ENCODE peak calls at places on chromosomes 1 and 21, in ten cellular contexts. One of them, this sample, is unnamed.
A peak's percentile ranks its signal among the peaks of the same experiment; 100 is the strongest.

GRCh38 chr1:89624314-89624713 is 8.6 kb upstream of the LRRC8C start:
- DNase-seq in H7: no peak
- DNase-seq in midbrain: peak; percentile 52
- DNase-seq in activated CD4-positive, alpha-beta memory T cell treated with anti-CD3 and anti-CD28 coated beads, Interleukin-2, amount 10 ng/mL, durations not matched to agents 7 days and 5 days: no peak
- DNase-seq in HT-29: no peak
- DNase-seq in left kidney: no peak
- DNase-seq in choroid plexus epithelial cell: no peak
- DNase-seq in adrenal gland: no peak
- DNase-seq in NCI-H187: no peak
- DNase-seq in stimulated activated CD4-positive, alpha-beta T cell treated with anti-CD3 and anti-CD28 coated beads, TNF-alpha, amount 100 ng/mL, for 4 hours: no peak
- DNase-seq in this sample: no peak

GRCh38 chr1:93338426-93338825 is 7.3 kb upstream of the DR1 start:
- DNase-seq in midbrain: no peak
- DNase-seq in left kidney: no peak
- DNase-seq in choroid plexus epithelial cell: peak; percentile 92
- DNase-seq in adrenal gland: no peak
- DNase-seq in activated CD4-positive, alpha-beta memory T cell treated with anti-CD3 and anti-CD28 coated beads, Interleukin-2, amount 10 ng/mL, durations not matched to agents 7 days and 5 days: no peak
- DNase-seq in NCI-H187: no peak
- DNase-seq in stimulated activated CD4-positive, alpha-beta T cell treated with anti-CD3 and anti-CD28 coated beads, TNF-alpha, amount 100 ng/mL, for 4 hours: no peak
- DNase-seq in H7: no peak
- DNase-seq in HT-29: peak; percentile 23
- DNase-seq in this sample: no peak

GRCh38 chr1:171142451-171143121 is 42.5 kb upstream of the FMO2 start:
- DNase-seq in HT-29: no peak
- DNase-seq in adrenal gland: peak; percentile 30
- DNase-seq in activated CD4-positive, alpha-beta memory T cell treated with anti-CD3 and anti-CD28 coated beads, Interleukin-2, amount 10 ng/mL, durations not matched to agents 7 days and 5 days: no peak
- DNase-seq in left kidney: no peak
- DNase-seq in H7: no peak
- DNase-seq in stimulated activated CD4-positive, alpha-beta T cell treated with anti-CD3 and anti-CD28 coated beads, TNF-alpha, amount 100 ng/mL, for 4 hours: no peak
- DNase-seq in NCI-H187: peak; percentile 94
- DNase-seq in choroid plexus epithelial cell: peak; percentile 93
- DNase-seq in midbrain: peak; percentile 38
- DNase-seq in this sample: peak; percentile 28

GRCh38 chr1:7375329-7375728 is 395.8 kb upstream of the VAMP3 start:
- DNase-seq in left kidney: no peak
- DNase-seq in HT-29: no peak
- DNase-seq in H7: no peak
- DNase-seq in stimulated activated CD4-positive, alpha-beta T cell treated with anti-CD3 and anti-CD28 coated beads, TNF-alpha, amount 100 ng/mL, for 4 hours: no peak
- DNase-seq in NCI-H187: no peak
- DNase-seq in adrenal gland: no peak
- DNase-seq in choroid plexus epithelial cell: no peak
- DNase-seq in activated CD4-positive, alpha-beta memory T cell treated with anti-CD3 and anti-CD28 coated beads, Interleukin-2, amount 10 ng/mL, durations not matched to agents 7 days and 5 days: no peak
- DNase-seq in midbrain: no peak
- DNase-seq in this sample: no peak

GRCh38 chr1:176854725-176855433 is 309.6 kb downstream of the ASTN1 start:
- DNase-seq in midbrain: no peak
- DNase-seq in H7: no peak
- DNase-seq in activated CD4-positive, alpha-beta memory T cell treated with anti-CD3 and anti-CD28 coated beads, Interleukin-2, amount 10 ng/mL, durations not matched to agents 7 days and 5 days: no peak
- DNase-seq in HT-29: no peak
- DNase-seq in stimulated activated CD4-positive, alpha-beta T cell treated with anti-CD3 and anti-CD28 coated beads, TNF-alpha, amount 100 ng/mL, for 4 hours: no peak
- DNase-seq in adrenal gland: no peak
- DNase-seq in choroid plexus epithelial cell: no peak
- DNase-seq in NCI-H187: no peak
- DNase-seq in left kidney: peak; percentile 33
- DNase-seq in this sample: no peak

GRCh38 chr1:110672001-110672752 is 2.6 kb downstream of the KCNA3 start:
- DNase-seq in activated CD4-positive, alpha-beta memory T cell treated with anti-CD3 and anti-CD28 coated beads, Interleukin-2, amount 10 ng/mL, durations not matched to agents 7 days and 5 days: peak; percentile 84
- DNase-seq in H7: peak; percentile 68
- DNase-seq in left kidney: peak; percentile 40
- DNase-seq in adrenal gland: no peak
- DNase-seq in stimulated activated CD4-positive, alpha-beta T cell treated with anti-CD3 and anti-CD28 coated beads, TNF-alpha, amount 100 ng/mL, for 4 hours: no peak
- DNase-seq in choroid plexus epithelial cell: no peak
- DNase-seq in HT-29: no peak
- DNase-seq in midbrain: no peak
- DNase-seq in NCI-H187: no peak
- DNase-seq in this sample: peak; percentile 84

GRCh38 chr1:114718661-114719423 is 2.3 kb upstream of the NRAS start:
- DNase-seq in midbrain: no peak
- DNase-seq in HT-29: no peak
- DNase-seq in left kidney: no peak
- DNase-seq in NCI-H187: no peak
- DNase-seq in choroid plexus epithelial cell: peak; percentile 40
- DNase-seq in adrenal gland: no peak
- DNase-seq in stimulated activated CD4-positive, alpha-beta T cell treated with anti-CD3 and anti-CD28 coated beads, TNF-alpha, amount 100 ng/mL, for 4 hours: no peak
- DNase-seq in H7: no peak
- DNase-seq in activated CD4-positive, alpha-beta memory T cell treated with anti-CD3 and anti-CD28 coated beads, Interleukin-2, amount 10 ng/mL, durations not matched to agents 7 days and 5 days: no peak
- DNase-seq in this sample: no peak

GRCh38 chr1:6796095-6796494 is 10.8 kb downstream of the CAMTA1 start:
- DNase-seq in HT-29: no peak
- DNase-seq in choroid plexus epithelial cell: peak; percentile 11
- DNase-seq in H7: no peak
- DNase-seq in activated CD4-positive, alpha-beta memory T cell treated with anti-CD3 and anti-CD28 coated beads, Interleukin-2, amount 10 ng/mL, durations not matched to agents 7 days and 5 days: no peak
- DNase-seq in midbrain: no peak
- DNase-seq in stimulated activated CD4-positive, alpha-beta T cell treated with anti-CD3 and anti-CD28 coated beads, TNF-alpha, amount 100 ng/mL, for 4 hours: no peak
- DNase-seq in left kidney: no peak
- DNase-seq in adrenal gland: peak; percentile 47
- DNase-seq in NCI-H187: no peak
- DNase-seq in this sample: no peak

GRCh38 chr1:14971201-14971600 is 182.3 kb upstream of the TMEM51 start:
- DNase-seq in NCI-H187: no peak
- DNase-seq in H7: no peak
- DNase-seq in left kidney: peak; percentile 16
- DNase-seq in HT-29: no peak
- DNase-seq in adrenal gland: no peak
- DNase-seq in choroid plexus epithelial cell: no peak
- DNase-seq in stimulated activated CD4-positive, alpha-beta T cell treated with anti-CD3 and anti-CD28 coated beads, TNF-alpha, amount 100 ng/mL, for 4 hours: no peak
- DNase-seq in activated CD4-positive, alpha-beta memory T cell treated with anti-CD3 and anti-CD28 coated beads, Interleukin-2, amount 10 ng/mL, durations not matched to agents 7 days and 5 days: no peak
- DNase-seq in midbrain: no peak
- DNase-seq in this sample: no peak

GRCh38 chr1:3431266-3431665 is 23.2 kb upstream of the ARHGEF16 start:
- DNase-seq in midbrain: no peak
- DNase-seq in left kidney: no peak
- DNase-seq in choroid plexus epithelial cell: no peak
- DNase-seq in NCI-H187: no peak
- DNase-seq in activated CD4-positive, alpha-beta memory T cell treated with anti-CD3 and anti-CD28 coated beads, Interleukin-2, amount 10 ng/mL, durations not matched to agents 7 days and 5 days: no peak
- DNase-seq in stimulated activated CD4-positive, alpha-beta T cell treated with anti-CD3 and anti-CD28 coated beads, TNF-alpha, amount 100 ng/mL, for 4 hours: no peak
- DNase-seq in H7: peak; percentile 94
- DNase-seq in HT-29: no peak
- DNase-seq in adrenal gland: no peak
- DNase-seq in this sample: peak; percentile 62

GRCh38 chr1:55612988-55613387 is 397.8 kb upstream of the USP24 start:
- DNase-seq in H7: no peak
- DNase-seq in activated CD4-positive, alpha-beta memory T cell treated with anti-CD3 and anti-CD28 coated beads, Interleukin-2, amount 10 ng/mL, durations not matched to agents 7 days and 5 days: no peak
- DNase-seq in adrenal gland: no peak
- DNase-seq in left kidney: no peak
- DNase-seq in HT-29: no peak
- DNase-seq in stimulated activated CD4-positive, alpha-beta T cell treated with anti-CD3 and anti-CD28 coated beads, TNF-alpha, amount 100 ng/mL, for 4 hours: no peak
- DNase-seq in choroid plexus epithelial cell: no peak
- DNase-seq in midbrain: no peak
- DNase-seq in NCI-H187: no peak
- DNase-seq in this sample: no peak

GRCh38 chr21:33975548-33976081 is 60.0 kb upstream of the ATP5PO start:
- DNase-seq in choroid plexus epithelial cell: no peak
- DNase-seq in HT-29: peak; percentile 31
- DNase-seq in H7: no peak
- DNase-seq in left kidney: no peak
- DNase-seq in stimulated activated CD4-positive, alpha-beta T cell treated with anti-CD3 and anti-CD28 coated beads, TNF-alpha, amount 100 ng/mL, for 4 hours: no peak
- DNase-seq in activated CD4-positive, alpha-beta memory T cell treated with anti-CD3 and anti-CD28 coated beads, Interleukin-2, amount 10 ng/mL, durations not matched to agents 7 days and 5 days: peak; percentile 77
- DNase-seq in NCI-H187: no peak
- DNase-seq in midbrain: no peak
- DNase-seq in adrenal gland: no peak
- DNase-seq in this sample: no peak

GRCh38 chr1:199422206-199422605 is 605.3 kb upstream of the NR5A2 start:
- DNase-seq in NCI-H187: no peak
- DNase-seq in midbrain: no peak
- DNase-seq in HT-29: peak; percentile 74
- DNase-seq in activated CD4-positive, alpha-beta memory T cell treated with anti-CD3 and anti-CD28 coated beads, Interleukin-2, amount 10 ng/mL, durations not matched to agents 7 days and 5 days: no peak
- DNase-seq in choroid plexus epithelial cell: peak; percentile 80
- DNase-seq in H7: peak; percentile 3
- DNase-seq in stimulated activated CD4-positive, alpha-beta T cell treated with anti-CD3 and anti-CD28 coated beads, TNF-alpha, amount 100 ng/mL, for 4 hours: no peak
- DNase-seq in adrenal gland: no peak
- DNase-seq in left kidney: peak; percentile 21
- DNase-seq in this sample: peak; percentile 71

GRCh38 chr1:81446006-81446669 is 354.6 kb upstream of the ADGRL2 start:
- DNase-seq in choroid plexus epithelial cell: no peak
- DNase-seq in activated CD4-positive, alpha-beta memory T cell treated with anti-CD3 and anti-CD28 coated beads, Interleukin-2, amount 10 ng/mL, durations not matched to agents 7 days and 5 days: no peak
- DNase-seq in stimulated activated CD4-positive, alpha-beta T cell treated with anti-CD3 and anti-CD28 coated beads, TNF-alpha, amount 100 ng/mL, for 4 hours: no peak
- DNase-seq in left kidney: no peak
- DNase-seq in midbrain: no peak
- DNase-seq in NCI-H187: no peak
- DNase-seq in H7: no peak
- DNase-seq in adrenal gland: no peak
- DNase-seq in HT-29: no peak
- DNase-seq in this sample: no peak

GRCh38 chr1:236175642-236176336 is 33.5 kb downstream of the GPR137B start:
- DNase-seq in H7: no peak
- DNase-seq in midbrain: no peak
- DNase-seq in HT-29: no peak
- DNase-seq in adrenal gland: no peak
- DNase-seq in left kidney: no peak
- DNase-seq in activated CD4-positive, alpha-beta memory T cell treated with anti-CD3 and anti-CD28 coated beads, Interleukin-2, amount 10 ng/mL, durations not matched to agents 7 days and 5 days: no peak
- DNase-seq in stimulated activated CD4-positive, alpha-beta T cell treated with anti-CD3 and anti-CD28 coated beads, TNF-alpha, amount 100 ng/mL, for 4 hours: no peak
- DNase-seq in choroid plexus epithelial cell: no peak
- DNase-seq in NCI-H187: no peak
- DNase-seq in this sample: no peak

GRCh38 chr1:210159206-210159605 is 73.4 kb upstream of the SERTAD4 start:
- DNase-seq in midbrain: no peak
- DNase-seq in H7: no peak
- DNase-seq in choroid plexus epithelial cell: no peak
- DNase-seq in activated CD4-positive, alpha-beta memory T cell treated with anti-CD3 and anti-CD28 coated beads, Interleukin-2, amount 10 ng/mL, durations not matched to agents 7 days and 5 days: no peak
- DNase-seq in left kidney: no peak
- DNase-seq in stimulated activated CD4-positive, alpha-beta T cell treated with anti-CD3 and anti-CD28 coated beads, TNF-alpha, amount 100 ng/mL, for 4 hours: no peak
- DNase-seq in adrenal gland: no peak
- DNase-seq in HT-29: no peak
- DNase-seq in NCI-H187: no peak
- DNase-seq in this sample: no peak

GRCh38 chr21:37219766-37220432 is 47.2 kb downstream of the VPS26C start:
- DNase-seq in left kidney: peak; percentile 8
- DNase-seq in adrenal gland: peak; percentile 8
- DNase-seq in midbrain: no peak
- DNase-seq in HT-29: peak; percentile 6
- DNase-seq in choroid plexus epithelial cell: peak; percentile 19
- DNase-seq in H7: no peak
- DNase-seq in NCI-H187: no peak
- DNase-seq in activated CD4-positive, alpha-beta memory T cell treated with anti-CD3 and anti-CD28 coated beads, Interleukin-2, amount 10 ng/mL, durations not matched to agents 7 days and 5 days: peak; percentile 24
- DNase-seq in stimulated activated CD4-positive, alpha-beta T cell treated with anti-CD3 and anti-CD28 coated beads, TNF-alpha, amount 100 ng/mL, for 4 hours: peak; percentile 12
- DNase-seq in this sample: no peak

GRCh38 chr1:203797948-203798347 is 2.5 kb downstream of the ZBED6 start:
- DNase-seq in stimulated activated CD4-positive, alpha-beta T cell treated with anti-CD3 and anti-CD28 coated beads, TNF-alpha, amount 100 ng/mL, for 4 hours: no peak
- DNase-seq in adrenal gland: peak; percentile 48
- DNase-seq in activated CD4-positive, alpha-beta memory T cell treated with anti-CD3 and anti-CD28 coated beads, Interleukin-2, amount 10 ng/mL, durations not matched to agents 7 days and 5 days: no peak
- DNase-seq in HT-29: peak; percentile 33
- DNase-seq in left kidney: no peak
- DNase-seq in H7: no peak
- DNase-seq in choroid plexus epithelial cell: peak; percentile 24
- DNase-seq in NCI-H187: no peak
- DNase-seq in midbrain: no peak
- DNase-seq in this sample: no peak

GRCh38 chr1:225762444-225762843 is 15.2 kb upstream of the SRP9 start:
- DNase-seq in activated CD4-positive, alpha-beta memory T cell treated with anti-CD3 and anti-CD28 coated beads, Interleukin-2, amount 10 ng/mL, durations not matched to agents 7 days and 5 days: no peak
- DNase-seq in H7: no peak
- DNase-seq in NCI-H187: no peak
- DNase-seq in left kidney: no peak
- DNase-seq in adrenal gland: no peak
- DNase-seq in HT-29: no peak
- DNase-seq in stimulated activated CD4-positive, alpha-beta T cell treated with anti-CD3 and anti-CD28 coated beads, TNF-alpha, amount 100 ng/mL, for 4 hours: no peak
- DNase-seq in midbrain: no peak
- DNase-seq in choroid plexus epithelial cell: peak; percentile 52
- DNase-seq in this sample: no peak

GRCh38 chr1:64505944-64506658 is 36.2 kb downstream of the CACHD1 start:
- DNase-seq in H7: no peak
- DNase-seq in HT-29: peak; percentile 53
- DNase-seq in choroid plexus epithelial cell: no peak
- DNase-seq in activated CD4-positive, alpha-beta memory T cell treated with anti-CD3 and anti-CD28 coated beads, Interleukin-2, amount 10 ng/mL, durations not matched to agents 7 days and 5 days: no peak
- DNase-seq in NCI-H187: peak; percentile 40
- DNase-seq in left kidney: peak; percentile 78
- DNase-seq in adrenal gland: peak; percentile 41
- DNase-seq in midbrain: no peak
- DNase-seq in stimulated activated CD4-positive, alpha-beta T cell treated with anti-CD3 and anti-CD28 coated beads, TNF-alpha, amount 100 ng/mL, for 4 hours: no peak
- DNase-seq in this sample: no peak

GRCh38 chr1:22457356-22457755 is 5.7 kb downstream of the ZBTB40 start:
- DNase-seq in left kidney: peak; percentile 64
- DNase-seq in adrenal gland: no peak
- DNase-seq in midbrain: no peak
- DNase-seq in HT-29: no peak
- DNase-seq in H7: no peak
- DNase-seq in NCI-H187: no peak
- DNase-seq in stimulated activated CD4-positive, alpha-beta T cell treated with anti-CD3 and anti-CD28 coated beads, TNF-alpha, amount 100 ng/mL, for 4 hours: no peak
- DNase-seq in choroid plexus epithelial cell: peak; percentile 83
- DNase-seq in activated CD4-positive, alpha-beta memory T cell treated with anti-CD3 and anti-CD28 coated beads, Interleukin-2, amount 10 ng/mL, durations not matched to agents 7 days and 5 days: no peak
- DNase-seq in this sample: no peak

GRCh38 chr1:203096566-203096965 is 10.8 kb upstream of the MYOG start:
- DNase-seq in activated CD4-positive, alpha-beta memory T cell treated with anti-CD3 and anti-CD28 coated beads, Interleukin-2, amount 10 ng/mL, durations not matched to agents 7 days and 5 days: no peak
- DNase-seq in stimulated activated CD4-positive, alpha-beta T cell treated with anti-CD3 and anti-CD28 coated beads, TNF-alpha, amount 100 ng/mL, for 4 hours: no peak
- DNase-seq in midbrain: no peak
- DNase-seq in choroid plexus epithelial cell: no peak
- DNase-seq in H7: no peak
- DNase-seq in HT-29: no peak
- DNase-seq in adrenal gland: no peak
- DNase-seq in left kidney: no peak
- DNase-seq in NCI-H187: no peak
- DNase-seq in this sample: no peak

GRCh38 chr1:61442456-61443013 is 282.4 kb downstream of the TM2D1 start:
- DNase-seq in NCI-H187: no peak
- DNase-seq in stimulated activated CD4-positive, alpha-beta T cell treated with anti-CD3 and anti-CD28 coated beads, TNF-alpha, amount 100 ng/mL, for 4 hours: no peak
- DNase-seq in choroid plexus epithelial cell: peak; percentile 64
- DNase-seq in activated CD4-positive, alpha-beta memory T cell treated with anti-CD3 and anti-CD28 coated beads, Interleukin-2, amount 10 ng/mL, durations not matched to agents 7 days and 5 days: no peak
- DNase-seq in H7: no peak
- DNase-seq in left kidney: no peak
- DNase-seq in HT-29: no peak
- DNase-seq in midbrain: no peak
- DNase-seq in adrenal gland: no peak
- DNase-seq in this sample: no peak

GRCh38 chr21:44377201-44377921 is 23.9 kb downstream of the TRPM2 start:
- DNase-seq in H7: peak; percentile 79
- DNase-seq in midbrain: no peak
- DNase-seq in NCI-H187: peak; percentile 65
- DNase-seq in adrenal gland: no peak
- DNase-seq in activated CD4-positive, alpha-beta memory T cell treated with anti-CD3 and anti-CD28 coated beads, Interleukin-2, amount 10 ng/mL, durations not matched to agents 7 days and 5 days: no peak
- DNase-seq in stimulated activated CD4-positive, alpha-beta T cell treated with anti-CD3 and anti-CD28 coated beads, TNF-alpha, amount 100 ng/mL, for 4 hours: no peak
- DNase-seq in choroid plexus epithelial cell: no peak
- DNase-seq in left kidney: peak; percentile 22
- DNase-seq in HT-29: no peak
- DNase-seq in this sample: peak; percentile 66

GRCh38 chr21:14737278-14737677 is 191.2 kb upstream of the SAMSN1 start:
- DNase-seq in NCI-H187: no peak
- DNase-seq in H7: no peak
- DNase-seq in stimulated activated CD4-positive, alpha-beta T cell treated with anti-CD3 and anti-CD28 coated beads, TNF-alpha, amount 100 ng/mL, for 4 hours: no peak
- DNase-seq in choroid plexus epithelial cell: peak; percentile 26
- DNase-seq in midbrain: no peak
- DNase-seq in adrenal gland: no peak
- DNase-seq in activated CD4-positive, alpha-beta memory T cell treated with anti-CD3 and anti-CD28 coated beads, Interleukin-2, amount 10 ng/mL, durations not matched to agents 7 days and 5 days: no peak
- DNase-seq in HT-29: no peak
- DNase-seq in left kidney: no peak
- DNase-seq in this sample: no peak

GRCh38 chr21:44294391-44295162 is 5.3 kb upstream of the PFKL start:
- DNase-seq in midbrain: peak; percentile 22
- DNase-seq in left kidney: peak; percentile 36
- DNase-seq in activated CD4-positive, alpha-beta memory T cell treated with anti-CD3 and anti-CD28 coated beads, Interleukin-2, amount 10 ng/mL, durations not matched to agents 7 days and 5 days: no peak
- DNase-seq in stimulated activated CD4-positive, alpha-beta T cell treated with anti-CD3 and anti-CD28 coated beads, TNF-alpha, amount 100 ng/mL, for 4 hours: no peak
- DNase-seq in choroid plexus epithelial cell: peak; percentile 82
- DNase-seq in adrenal gland: peak; percentile 53
- DNase-seq in HT-29: no peak
- DNase-seq in NCI-H187: no peak
- DNase-seq in H7: no peak
- DNase-seq in this sample: no peak

GRCh38 chr1:15468145-15468544 is 7.8 kb upstream of the CELA2B start:
- DNase-seq in left kidney: no peak
- DNase-seq in midbrain: no peak
- DNase-seq in NCI-H187: no peak
- DNase-seq in stimulated activated CD4-positive, alpha-beta T cell treated with anti-CD3 and anti-CD28 coated beads, TNF-alpha, amount 100 ng/mL, for 4 hours: no peak
- DNase-seq in activated CD4-positive, alpha-beta memory T cell treated with anti-CD3 and anti-CD28 coated beads, Interleukin-2, amount 10 ng/mL, durations not matched to agents 7 days and 5 days: no peak
- DNase-seq in HT-29: no peak
- DNase-seq in adrenal gland: no peak
- DNase-seq in choroid plexus epithelial cell: no peak
- DNase-seq in H7: no peak
- DNase-seq in this sample: no peak

GRCh38 chr1:43839056-43839455 is 94.5 kb upstream of the ARTN start:
- DNase-seq in stimulated activated CD4-positive, alpha-beta T cell treated with anti-CD3 and anti-CD28 coated beads, TNF-alpha, amount 100 ng/mL, for 4 hours: no peak
- DNase-seq in left kidney: no peak
- DNase-seq in HT-29: no peak
- DNase-seq in activated CD4-positive, alpha-beta memory T cell treated with anti-CD3 and anti-CD28 coated beads, Interleukin-2, amount 10 ng/mL, durations not matched to agents 7 days and 5 days: no peak
- DNase-seq in adrenal gland: no peak
- DNase-seq in midbrain: no peak
- DNase-seq in NCI-H187: no peak
- DNase-seq in H7: no peak
- DNase-seq in choroid plexus epithelial cell: no peak
- DNase-seq in this sample: no peak

This sample was measured in GM23338.